ENCODE peak calls at places on chromosomes 11 and 22, in five cellular contexts. One of them, this sample, is unnamed.
A peak's percentile ranks its signal among the peaks of the same experiment; 100 is the strongest.

GRCh38 chr11:45833761-45834160 is 13.5 kb upstream of the CRY2 start:
- DNase-seq in stomach: no peak
- DNase-seq in dorsolateral prefrontal cortex: no peak
- DNase-seq in left ventricle myocardium inferior: no peak
- DNase-seq in CD8-positive, alpha-beta T cell: no peak
- DNase-seq in this sample: no peak

GRCh38 chr22:50710886-50711285 is 27.1 kb upstream of the ACR start:
- DNase-seq in stomach: no peak
- DNase-seq in dorsolateral prefrontal cortex: no peak
- DNase-seq in left ventricle myocardium inferior: peak; percentile 6
- DNase-seq in CD8-positive, alpha-beta T cell: no peak
- DNase-seq in this sample: no peak

GRCh38 chr22:36334838-36335603 is 52.7 kb downstream of the MYH9 start:
- DNase-seq in stomach: no peak
- DNase-seq in dorsolateral prefrontal cortex: peak; percentile 86
- DNase-seq in left ventricle myocardium inferior: no peak
- DNase-seq in CD8-positive, alpha-beta T cell: peak; percentile 59
- DNase-seq in this sample: no peak

GRCh38 chr11:127000291-127000968 is at the start of gene KIRREL3:
- DNase-seq in stomach: no peak
- DNase-seq in dorsolateral prefrontal cortex: peak; percentile 80
- DNase-seq in left ventricle myocardium inferior: no peak
- DNase-seq in CD8-positive, alpha-beta T cell: no peak
- DNase-seq in this sample: no peak

GRCh38 chr11:102924851-102925380 is 30.6 kb downstream of the MMP13 start:
- DNase-seq in stomach: no peak
- DNase-seq in dorsolateral prefrontal cortex: no peak
- DNase-seq in left ventricle myocardium inferior: no peak
- DNase-seq in CD8-positive, alpha-beta T cell: no peak
- DNase-seq in this sample: no peak

GRCh38 chr22:21866821-21867527 is 471 bp downstream of the MAPK1 start:
- DNase-seq in stomach: peak; percentile 29
- DNase-seq in dorsolateral prefrontal cortex: peak; percentile 52
- DNase-seq in left ventricle myocardium inferior: peak; percentile 26
- DNase-seq in CD8-positive, alpha-beta T cell: no peak
- DNase-seq in this sample: no peak

GRCh38 chr11:18575361-18575760 is 13.2 kb downstream of the UEVLD start:
- DNase-seq in stomach: no peak
- DNase-seq in dorsolateral prefrontal cortex: no peak
- DNase-seq in left ventricle myocardium inferior: no peak
- DNase-seq in CD8-positive, alpha-beta T cell: no peak
- DNase-seq in this sample: no peak

GRCh38 chr11:440065-441042 is 1.5 kb downstream of the ANO9 start:
- DNase-seq in stomach: no peak
- DNase-seq in dorsolateral prefrontal cortex: no peak
- DNase-seq in left ventricle myocardium inferior: no peak
- DNase-seq in CD8-positive, alpha-beta T cell: no peak
- DNase-seq in this sample: no peak

GRCh38 chr22:32897400-32897799 is 95.9 kb downstream of the TIMP3 start:
- DNase-seq in stomach: no peak
- DNase-seq in dorsolateral prefrontal cortex: no peak
- DNase-seq in left ventricle myocardium inferior: no peak
- DNase-seq in CD8-positive, alpha-beta T cell: no peak
- DNase-seq in this sample: no peak

GRCh38 chr11:104623518-104623917 is 274.7 kb downstream of the CASP12 start:
- DNase-seq in stomach: no peak
- DNase-seq in dorsolateral prefrontal cortex: no peak
- DNase-seq in left ventricle myocardium inferior: no peak
- DNase-seq in CD8-positive, alpha-beta T cell: no peak
- DNase-seq in this sample: no peak

GRCh38 chr11:65491614-65492386 is 7.0 kb upstream of the MALAT1 start:
- DNase-seq in stomach: peak; percentile 86
- DNase-seq in dorsolateral prefrontal cortex: peak; percentile 70
- DNase-seq in left ventricle myocardium inferior: peak; percentile 79
- DNase-seq in CD8-positive, alpha-beta T cell: no peak
- DNase-seq in this sample: peak; percentile 81

GRCh38 chr11:47308050-47308823 is 38.3 kb downstream of the MADD start:
- DNase-seq in stomach: no peak
- DNase-seq in dorsolateral prefrontal cortex: no peak
- DNase-seq in left ventricle myocardium inferior: no peak
- DNase-seq in CD8-positive, alpha-beta T cell: no peak
- DNase-seq in this sample: no peak

GRCh38 chr11:8318536-8318935 is 54.9 kb upstream of the LMO1 start:
- DNase-seq in stomach: no peak
- DNase-seq in dorsolateral prefrontal cortex: no peak
- DNase-seq in left ventricle myocardium inferior: no peak
- DNase-seq in CD8-positive, alpha-beta T cell: no peak
- DNase-seq in this sample: no peak
- TF ChIP-seq CTCF in stomach: no peak
- TF ChIP-seq CTCF in dorsolateral prefrontal cortex: no peak
- TF ChIP-seq CTCF in left ventricle myocardium inferior: peak; percentile 38
- TF ChIP-seq CTCF in CD8-positive, alpha-beta T cell: no peak
- TF ChIP-seq CTCF in this sample: peak; percentile 29

GRCh38 chr22:22882033-22882717 is 5.4 kb upstream of the IGLL5 start:
- DNase-seq in stomach: no peak
- DNase-seq in dorsolateral prefrontal cortex: no peak
- DNase-seq in left ventricle myocardium inferior: no peak
- DNase-seq in CD8-positive, alpha-beta T cell: no peak
- DNase-seq in this sample: no peak
- H3K27ac ChIP-seq in stomach: no peak overlapping the region
- H3K27ac ChIP-seq in dorsolateral prefrontal cortex: no peak overlapping the region
- H3K27ac ChIP-seq in left ventricle myocardium inferior: no peak overlapping the region
- H3K27ac ChIP-seq in CD8-positive, alpha-beta T cell: no peak overlapping the region
- H3K27ac ChIP-seq in this sample: no peak overlapping the region

GRCh38 chr22:43296279-43296902 is 46.8 kb downstream of the SCUBE1 start:
- DNase-seq in stomach: no peak
- DNase-seq in dorsolateral prefrontal cortex: no peak
- DNase-seq in left ventricle myocardium inferior: no peak
- DNase-seq in CD8-positive, alpha-beta T cell: no peak
- DNase-seq in this sample: no peak

GRCh38 chr22:43295660-43296059 is 47.5 kb downstream of the SCUBE1 start:
- DNase-seq in stomach: no peak
- DNase-seq in dorsolateral prefrontal cortex: no peak
- DNase-seq in left ventricle myocardium inferior: no peak
- DNase-seq in CD8-positive, alpha-beta T cell: no peak
- DNase-seq in this sample: no peak

GRCh38 chr22:43299736-43300135 is 43.4 kb downstream of the SCUBE1 start:
- DNase-seq in stomach: no peak
- DNase-seq in dorsolateral prefrontal cortex: no peak
- DNase-seq in left ventricle myocardium inferior: no peak
- DNase-seq in CD8-positive, alpha-beta T cell: no peak
- DNase-seq in this sample: no peak

GRCh38 chr22:43297246-43298061 is 45.7 kb downstream of the SCUBE1 start:
- DNase-seq in stomach: no peak
- DNase-seq in dorsolateral prefrontal cortex: no peak
- DNase-seq in left ventricle myocardium inferior: no peak
- DNase-seq in CD8-positive, alpha-beta T cell: no peak
- DNase-seq in this sample: no peak

DNA sequence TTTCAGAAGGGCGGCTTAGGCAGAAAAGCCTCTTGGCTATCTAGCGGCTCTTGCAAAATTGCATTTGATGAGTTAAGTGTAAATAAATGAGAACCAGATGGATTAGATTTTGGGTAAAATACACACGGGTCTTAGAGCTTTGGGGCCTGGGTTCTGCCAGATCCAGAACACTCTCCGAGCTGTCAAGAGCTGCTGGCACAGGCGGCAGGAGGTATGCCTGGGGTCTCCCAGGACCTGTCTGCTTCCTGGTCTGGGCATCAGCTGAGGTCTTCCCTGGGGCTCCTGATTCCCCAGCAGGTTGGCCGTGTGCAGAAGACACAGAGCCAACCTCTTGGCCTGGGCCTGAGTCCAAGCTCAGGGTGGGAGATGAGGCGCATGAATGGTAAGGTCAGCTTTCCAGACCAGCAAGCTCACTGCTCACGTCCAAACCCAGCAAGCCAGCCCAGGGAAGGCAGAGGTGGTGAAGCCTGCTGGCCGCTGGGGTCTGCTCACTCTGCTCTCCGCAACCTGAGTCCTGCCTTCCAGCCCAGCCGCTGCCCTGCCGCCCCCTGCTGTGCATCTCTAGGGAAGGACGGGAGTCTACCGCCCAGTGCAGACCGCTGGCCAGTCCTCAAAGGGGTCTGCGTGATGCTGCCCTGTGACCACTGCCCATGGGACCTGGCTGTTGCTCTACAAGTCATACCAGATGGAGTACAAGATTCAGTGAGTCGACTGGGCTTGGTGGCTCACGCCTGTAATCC is 44.9 kb downstream of the SCUBE1 start:
- DNase-seq in stomach: no peak
- DNase-seq in dorsolateral prefrontal cortex: no peak
- DNase-seq in left ventricle myocardium inferior: no peak
- DNase-seq in CD8-positive, alpha-beta T cell: no peak
- DNase-seq in this sample: peak; percentile 42
- TF ChIP-seq CTCF in stomach: no peak
- TF ChIP-seq CTCF in dorsolateral prefrontal cortex: no peak
- TF ChIP-seq CTCF in left ventricle myocardium inferior: no peak
- TF ChIP-seq CTCF in CD8-positive, alpha-beta T cell: no peak
- TF ChIP-seq CTCF in this sample: no peak

GRCh38 chr22:39318507-39319283 is 728 bp downstream of the RPL3 start:
- DNase-seq in stomach: no peak
- DNase-seq in dorsolateral prefrontal cortex: no peak
- DNase-seq in left ventricle myocardium inferior: no peak
- DNase-seq in CD8-positive, alpha-beta T cell: peak; percentile 49
- DNase-seq in this sample: no peak
- H3K27ac ChIP-seq in stomach: peak overlapping the region; percentile 98
- H3K27ac ChIP-seq in dorsolateral prefrontal cortex: peak overlapping the region; percentile 97
- H3K27ac ChIP-seq in left ventricle myocardium inferior: peak overlapping the region; percentile 93
- H3K27ac ChIP-seq in CD8-positive, alpha-beta T cell: peak overlapping the region; percentile 90
- H3K27ac ChIP-seq in this sample: peak overlapping the region; percentile 96

GRCh38 chr11:111335596-111335995 is 37.2 kb downstream of the POU2AF3 start:
- DNase-seq in stomach: no peak
- DNase-seq in dorsolateral prefrontal cortex: no peak
- DNase-seq in left ventricle myocardium inferior: no peak
- DNase-seq in CD8-positive, alpha-beta T cell: no peak
- DNase-seq in this sample: no peak
- TF ChIP-seq CTCF in stomach: no peak
- TF ChIP-seq CTCF in dorsolateral prefrontal cortex: no peak
- TF ChIP-seq CTCF in left ventricle myocardium inferior: no peak
- TF ChIP-seq CTCF in CD8-positive, alpha-beta T cell: no peak
- TF ChIP-seq CTCF in this sample: no peak

GRCh38 chr22:30234786-30235470 is 11.6 kb downstream of the LIF start:
- DNase-seq in stomach: no peak
- DNase-seq in dorsolateral prefrontal cortex: no peak
- DNase-seq in left ventricle myocardium inferior: no peak
- DNase-seq in CD8-positive, alpha-beta T cell: no peak
- DNase-seq in this sample: no peak

GRCh38 chr22:30233582-30233981 is 13.0 kb downstream of the LIF start:
- DNase-seq in stomach: no peak
- DNase-seq in dorsolateral prefrontal cortex: no peak
- DNase-seq in left ventricle myocardium inferior: no peak
- DNase-seq in CD8-positive, alpha-beta T cell: no peak
- DNase-seq in this sample: no peak

GRCh38 chr22:30236875-30237274 is 9.7 kb downstream of the LIF start:
- DNase-seq in stomach: no peak
- DNase-seq in dorsolateral prefrontal cortex: no peak
- DNase-seq in left ventricle myocardium inferior: no peak
- DNase-seq in CD8-positive, alpha-beta T cell: no peak
- DNase-seq in this sample: no peak

GRCh38 chr22:30238136-30238535 is 8.4 kb downstream of the LIF start:
- DNase-seq in stomach: no peak
- DNase-seq in dorsolateral prefrontal cortex: no peak
- DNase-seq in left ventricle myocardium inferior: no peak
- DNase-seq in CD8-positive, alpha-beta T cell: no peak
- DNase-seq in this sample: no peak

DNA sequence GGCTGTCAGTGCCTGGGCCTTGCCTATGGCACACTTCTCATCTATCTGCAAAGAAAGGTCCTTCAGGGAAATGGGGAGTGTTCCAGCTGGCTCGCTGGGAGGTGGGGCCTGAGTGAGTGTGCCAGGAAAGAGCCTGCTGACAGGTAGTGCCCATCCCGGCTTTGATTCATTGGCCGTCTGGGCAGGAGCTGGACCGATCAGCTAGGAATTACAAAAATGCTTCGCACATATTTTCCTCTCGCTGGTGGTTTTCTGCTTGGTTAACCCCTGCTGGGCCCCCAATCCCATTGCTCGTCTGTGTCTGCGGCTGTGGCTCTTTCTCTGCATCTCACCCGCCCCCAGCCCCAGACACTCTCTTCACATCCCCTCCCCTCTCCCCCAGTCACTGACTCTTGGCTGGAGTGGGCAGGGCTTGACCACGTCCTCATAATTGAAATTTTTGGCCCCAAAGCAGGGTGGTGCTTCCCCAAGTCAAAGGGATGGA is 10.8 kb downstream of the LIF start:
- DNase-seq in stomach: no peak
- DNase-seq in dorsolateral prefrontal cortex: no peak
- DNase-seq in left ventricle myocardium inferior: no peak
- DNase-seq in CD8-positive, alpha-beta T cell: no peak
- DNase-seq in this sample: no peak
- H3K27ac ChIP-seq in stomach: no peak overlapping the region
- H3K27ac ChIP-seq in dorsolateral prefrontal cortex: no peak overlapping the region
- H3K27ac ChIP-seq in left ventricle myocardium inferior: no peak overlapping the region
- H3K27ac ChIP-seq in CD8-positive, alpha-beta T cell: no peak overlapping the region
- H3K27ac ChIP-seq in this sample: no peak overlapping the region

GRCh38 chr11:90493379-90493778 is 270.5 kb upstream of the CHORDC1 start:
- DNase-seq in stomach: no peak
- DNase-seq in dorsolateral prefrontal cortex: no peak
- DNase-seq in left ventricle myocardium inferior: no peak
- DNase-seq in CD8-positive, alpha-beta T cell: no peak
- DNase-seq in this sample: no peak
- TF ChIP-seq CTCF in stomach: no peak
- TF ChIP-seq CTCF in dorsolateral prefrontal cortex: no peak
- TF ChIP-seq CTCF in left ventricle myocardium inferior: no peak
- TF ChIP-seq CTCF in CD8-positive, alpha-beta T cell: no peak
- TF ChIP-seq CTCF in this sample: no peak

DNA sequence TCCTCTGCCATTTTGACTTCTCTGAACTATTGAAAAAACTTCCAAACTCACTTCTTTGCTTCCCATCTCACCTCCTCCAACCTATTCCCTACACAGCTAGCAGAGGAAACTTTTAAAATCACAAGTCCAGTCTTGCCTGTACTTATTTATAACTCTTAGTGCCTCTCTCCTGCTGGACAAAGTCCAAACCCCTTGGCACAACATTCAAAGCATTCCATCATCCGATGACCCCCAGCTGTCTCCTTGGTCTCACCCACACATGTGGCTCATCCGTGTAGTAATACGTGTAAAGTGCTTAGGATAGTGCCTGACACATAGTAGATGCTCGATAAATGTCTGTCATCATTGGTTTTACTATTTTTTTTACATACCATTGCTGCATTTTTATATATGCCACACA is 101.4 kb downstream of the PARVA start:
- DNase-seq in stomach: no peak
- DNase-seq in dorsolateral prefrontal cortex: no peak
- DNase-seq in left ventricle myocardium inferior: no peak
- DNase-seq in CD8-positive, alpha-beta T cell: no peak
- DNase-seq in this sample: peak; percentile 57
- H3K27ac ChIP-seq in stomach: no peak overlapping the region
- H3K27ac ChIP-seq in dorsolateral prefrontal cortex: no peak overlapping the region
- H3K27ac ChIP-seq in left ventricle myocardium inferior: peak overlapping the region; percentile 64
- H3K27ac ChIP-seq in CD8-positive, alpha-beta T cell: no peak overlapping the region
- H3K27ac ChIP-seq in this sample: peak overlapping the region; percentile 50